ENCODE peak calls at places on chromosomes 12 and 14, in six cellular contexts. One of them, this sample, is unnamed. For H3K4me1, the result is how much of the 10 kb centered on the place peaks cover.

GRCh38 chr14:68774771-68775613 is 17.9 kb downstream of the ZFP36L1 start:
- DNase-seq in lower lobe of right lung: no peak
- DNase-seq in PC-3: peak
- DNase-seq in heart right ventricle: no peak
- DNase-seq in pancreas: no peak
- DNase-seq in suprapubic skin: peak
- DNase-seq in this sample: no peak

GRCh38 chr14:29724991-29725390 is 202.7 kb downstream of the PRKD1 start:
- DNase-seq in lower lobe of right lung: no peak
- DNase-seq in PC-3: no peak
- DNase-seq in heart right ventricle: no peak
- DNase-seq in pancreas: peak
- DNase-seq in suprapubic skin: no peak
- DNase-seq in this sample: no peak

GRCh38 chr14:61233436-61233956 is 47.6 kb downstream of the TMEM30B start:
- DNase-seq in lower lobe of right lung: no peak
- DNase-seq in PC-3: no peak
- DNase-seq in heart right ventricle: no peak
- DNase-seq in pancreas: no peak
- DNase-seq in suprapubic skin: no peak
- DNase-seq in this sample: no peak

GRCh38 chr14:23573384-23573783 is 5.2 kb downstream of the JPH4 start:
- DNase-seq in lower lobe of right lung: no peak
- DNase-seq in PC-3: no peak
- DNase-seq in heart right ventricle: no peak
- DNase-seq in pancreas: no peak
- DNase-seq in suprapubic skin: peak
- DNase-seq in this sample: no peak

GRCh38 chr12:5648692-5649338 is 216.9 kb downstream of the NTF3 start:
- DNase-seq in lower lobe of right lung: no peak
- DNase-seq in PC-3: peak
- DNase-seq in heart right ventricle: peak
- DNase-seq in pancreas: no peak
- DNase-seq in suprapubic skin: no peak
- DNase-seq in this sample: no peak

GRCh38 chr12:131444220-131445164 is 266.4 kb upstream of the SFSWAP start:
- DNase-seq in lower lobe of right lung: no peak
- DNase-seq in PC-3: no peak
- DNase-seq in heart right ventricle: no peak
- DNase-seq in pancreas: no peak
- DNase-seq in suprapubic skin: no peak
- DNase-seq in this sample: no peak

GRCh38 chr14:105154476-105154871 is 14.1 kb downstream of the JAG2 start:
- DNase-seq in lower lobe of right lung: no peak
- DNase-seq in PC-3: no peak
- DNase-seq in heart right ventricle: no peak
- DNase-seq in pancreas: no peak
- DNase-seq in suprapubic skin: no peak
- DNase-seq in this sample: no peak

GRCh38 chr14:76654573-76654955 is 106.7 kb upstream of the VASH1 start:
- DNase-seq in lower lobe of right lung: no peak
- DNase-seq in PC-3: no peak
- DNase-seq in heart right ventricle: no peak
- DNase-seq in pancreas: no peak
- DNase-seq in suprapubic skin: no peak
- DNase-seq in this sample: no peak

GRCh38 chr12:43114316-43114715 is 437.7 kb downstream of the ADAMTS20 start:
- DNase-seq in lower lobe of right lung: no peak
- DNase-seq in PC-3: no peak
- DNase-seq in heart right ventricle: no peak
- DNase-seq in pancreas: no peak
- DNase-seq in suprapubic skin: no peak
- DNase-seq in this sample: no peak

DNA sequence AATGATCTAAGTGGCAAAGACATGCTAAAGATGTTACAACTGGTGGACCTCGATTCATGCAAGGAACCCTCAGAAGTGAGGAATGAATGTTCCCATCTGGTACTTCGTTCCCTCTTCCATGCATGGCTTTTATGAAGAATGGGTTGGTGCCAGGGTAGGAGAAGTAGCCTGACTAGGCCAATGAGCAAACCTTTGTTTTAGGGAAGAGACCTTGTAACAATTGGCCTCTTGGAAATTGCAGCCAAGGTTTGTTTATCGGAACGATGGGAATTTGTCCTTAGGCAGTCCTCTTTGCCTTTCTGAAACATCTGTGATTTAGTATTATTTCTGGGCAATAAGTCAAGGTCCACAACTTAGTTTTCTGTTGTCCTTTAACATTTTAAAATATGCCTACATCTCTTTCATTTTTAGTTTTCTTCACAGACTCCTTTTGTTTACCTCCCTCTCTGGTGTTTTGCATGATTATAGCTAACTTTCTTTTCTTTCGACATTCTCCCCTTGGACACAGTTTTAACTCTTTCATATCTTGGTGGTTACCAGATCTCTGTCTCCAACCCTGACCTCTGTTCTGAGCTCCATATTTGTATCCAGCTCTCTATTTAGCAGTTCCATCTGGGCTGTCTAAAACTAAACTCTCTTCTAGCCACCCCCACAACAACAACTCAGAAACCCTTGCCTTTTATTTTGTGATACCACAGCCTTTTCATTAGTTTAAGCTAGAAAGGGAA is 70.0 kb downstream of the DIP2B start:
- DNase-seq in lower lobe of right lung: no peak
- DNase-seq in PC-3: no peak
- DNase-seq in heart right ventricle: no peak
- DNase-seq in pancreas: no peak
- DNase-seq in suprapubic skin: no peak
- DNase-seq in this sample: no peak
- H3K4me1 ChIP-seq in lower lobe of right lung: half or more
- H3K4me1 ChIP-seq in PC-3: under half
- H3K4me1 ChIP-seq in heart right ventricle: half or more
- H3K4me1 ChIP-seq in pancreas: half or more
- H3K4me1 ChIP-seq in suprapubic skin: half or more
- H3K4me1 ChIP-seq in this sample: under half

GRCh38 chr14:91854327-91854934 is 12.9 kb downstream of the TC2N start:
- DNase-seq in lower lobe of right lung: no peak
- DNase-seq in PC-3: no peak
- DNase-seq in heart right ventricle: no peak
- DNase-seq in pancreas: no peak
- DNase-seq in suprapubic skin: no peak
- DNase-seq in this sample: no peak
- H3K4me1 ChIP-seq in lower lobe of right lung: under half
- H3K4me1 ChIP-seq in PC-3: under half
- H3K4me1 ChIP-seq in heart right ventricle: under half
- H3K4me1 ChIP-seq in pancreas: under half
- H3K4me1 ChIP-seq in suprapubic skin: under half
- H3K4me1 ChIP-seq in this sample: under half

GRCh38 chr14:30985796-30986195 is 39.7 kb upstream of the AP4S1 start:
- DNase-seq in lower lobe of right lung: no peak
- DNase-seq in PC-3: no peak
- DNase-seq in heart right ventricle: no peak
- DNase-seq in pancreas: no peak
- DNase-seq in suprapubic skin: no peak
- DNase-seq in this sample: no peak
- H3K4me1 ChIP-seq in lower lobe of right lung: under half
- H3K4me1 ChIP-seq in PC-3: under half
- H3K4me1 ChIP-seq in heart right ventricle: under half
- H3K4me1 ChIP-seq in pancreas: under half
- H3K4me1 ChIP-seq in suprapubic skin: under half
- H3K4me1 ChIP-seq in this sample: under half

GRCh38 chr12:108618079-108618952 is 15.4 kb downstream of the SELPLG start:
- DNase-seq in lower lobe of right lung: peak
- DNase-seq in PC-3: peak
- DNase-seq in heart right ventricle: peak
- DNase-seq in pancreas: peak
- DNase-seq in suprapubic skin: peak
- DNase-seq in this sample: peak
- H3K4me1 ChIP-seq in lower lobe of right lung: half or more
- H3K4me1 ChIP-seq in PC-3: under half
- H3K4me1 ChIP-seq in heart right ventricle: under half
- H3K4me1 ChIP-seq in pancreas: under half
- H3K4me1 ChIP-seq in suprapubic skin: under half
- H3K4me1 ChIP-seq in this sample: under half

DNA sequence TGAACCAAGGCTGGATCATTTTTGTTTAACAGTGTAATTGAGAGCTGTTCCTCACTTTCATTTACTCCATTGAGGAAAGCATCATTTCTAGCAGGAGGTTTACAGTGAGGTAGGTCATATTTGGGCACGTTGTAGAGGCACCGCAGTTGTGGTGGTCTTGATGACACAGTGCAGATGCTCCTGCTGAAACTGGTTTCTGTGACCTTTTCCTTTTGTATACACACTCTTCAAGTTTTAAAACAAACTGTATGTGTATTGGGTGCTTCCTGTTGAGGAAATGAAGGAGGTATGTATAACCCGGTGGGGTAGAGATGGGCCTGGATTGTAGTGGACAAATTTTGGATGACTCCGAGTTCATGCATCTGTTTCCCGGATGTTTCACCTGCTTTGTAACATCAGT is 456.3 kb upstream of the RGS6 start:
- DNase-seq in lower lobe of right lung: no peak
- DNase-seq in PC-3: no peak
- DNase-seq in heart right ventricle: no peak
- DNase-seq in pancreas: no peak
- DNase-seq in suprapubic skin: no peak
- DNase-seq in this sample: no peak
- H3K4me1 ChIP-seq in lower lobe of right lung: under half
- H3K4me1 ChIP-seq in PC-3: under half
- H3K4me1 ChIP-seq in heart right ventricle: under half
- H3K4me1 ChIP-seq in pancreas: under half
- H3K4me1 ChIP-seq in suprapubic skin: under half
- H3K4me1 ChIP-seq in this sample: under half

DNA sequence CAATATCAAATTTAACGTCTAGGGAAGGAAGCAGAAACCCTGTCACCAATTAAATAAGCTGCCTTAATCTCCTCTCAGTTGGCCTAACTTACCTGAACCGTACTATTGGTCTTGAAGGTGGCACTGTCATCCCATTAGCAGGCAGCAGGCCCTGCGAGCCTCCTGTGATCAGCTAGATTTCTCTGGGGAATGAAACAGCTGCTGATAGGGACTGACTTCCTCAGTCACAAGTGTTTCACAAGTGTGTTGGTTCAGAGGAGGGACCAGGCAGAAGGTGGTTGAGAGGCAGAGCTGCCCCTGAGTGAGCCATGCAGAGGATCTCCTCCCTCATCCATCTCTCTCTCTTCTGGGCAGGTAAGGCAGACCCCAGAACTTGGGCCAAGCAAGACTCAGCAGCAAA is 166.8 kb downstream of the DAD1 start:
- DNase-seq in lower lobe of right lung: no peak
- DNase-seq in PC-3: no peak
- DNase-seq in heart right ventricle: no peak
- DNase-seq in pancreas: peak
- DNase-seq in suprapubic skin: no peak
- DNase-seq in this sample: no peak
- H3K4me1 ChIP-seq in lower lobe of right lung: under half
- H3K4me1 ChIP-seq in PC-3: under half
- H3K4me1 ChIP-seq in heart right ventricle: under half
- H3K4me1 ChIP-seq in pancreas: under half
- H3K4me1 ChIP-seq in suprapubic skin: under half
- H3K4me1 ChIP-seq in this sample: under half

DNA sequence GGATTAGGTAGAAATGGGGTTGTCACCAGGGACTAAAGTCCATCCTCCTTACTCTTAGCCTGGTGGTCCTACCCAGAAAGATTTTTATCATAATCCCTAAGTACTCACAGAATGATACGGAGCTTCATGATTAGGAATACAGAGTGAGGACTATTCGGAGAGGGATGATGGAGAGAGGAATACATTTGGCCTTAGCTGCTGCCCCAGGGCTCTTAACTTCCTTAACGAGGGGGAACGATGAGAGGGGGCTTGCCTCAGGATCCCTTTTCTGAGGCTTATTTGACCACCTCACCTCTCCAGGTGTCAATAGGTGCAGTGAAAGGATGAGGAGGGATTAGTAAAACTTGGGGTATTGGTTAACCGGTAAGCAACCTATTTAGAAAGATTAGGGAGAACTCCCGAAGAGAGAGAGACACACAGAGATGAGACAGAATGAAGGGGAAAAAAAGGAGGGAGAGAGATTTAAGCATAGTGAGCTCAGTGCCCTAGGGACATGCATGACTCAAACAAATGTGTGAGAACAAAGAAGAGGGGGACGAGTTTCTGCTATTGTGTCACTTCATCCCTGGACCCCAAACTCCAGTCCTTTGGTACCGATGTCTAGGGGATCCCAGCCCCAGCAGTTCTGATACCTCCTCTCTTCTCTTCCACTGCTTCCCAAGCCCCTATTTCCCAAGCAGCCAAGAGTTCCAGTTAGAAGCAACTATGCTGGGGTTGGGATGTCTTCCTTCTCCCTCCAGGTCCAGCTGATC is 1.1 kb downstream of the NFE2 start:
- DNase-seq in lower lobe of right lung: no peak
- DNase-seq in PC-3: peak
- DNase-seq in heart right ventricle: no peak
- DNase-seq in pancreas: no peak
- DNase-seq in suprapubic skin: no peak
- DNase-seq in this sample: no peak
- H3K4me1 ChIP-seq in lower lobe of right lung: under half
- H3K4me1 ChIP-seq in PC-3: under half
- H3K4me1 ChIP-seq in heart right ventricle: under half
- H3K4me1 ChIP-seq in pancreas: under half
- H3K4me1 ChIP-seq in suprapubic skin: under half
- H3K4me1 ChIP-seq in this sample: under half

GRCh38 chr12:25502071-25502555 is 51.0 kb downstream of the LMNTD1 start:
- DNase-seq in lower lobe of right lung: no peak
- DNase-seq in PC-3: no peak
- DNase-seq in heart right ventricle: no peak
- DNase-seq in pancreas: no peak
- DNase-seq in suprapubic skin: no peak
- DNase-seq in this sample: no peak
- H3K4me1 ChIP-seq in lower lobe of right lung: under half
- H3K4me1 ChIP-seq in PC-3: under half
- H3K4me1 ChIP-seq in heart right ventricle: under half
- H3K4me1 ChIP-seq in pancreas: under half
- H3K4me1 ChIP-seq in suprapubic skin: under half
- H3K4me1 ChIP-seq in this sample: under half

GRCh38 chr12:110230655-110231054 is 50.4 kb upstream of the ATP2A2 start:
- DNase-seq in lower lobe of right lung: no peak
- DNase-seq in PC-3: no peak
- DNase-seq in heart right ventricle: no peak
- DNase-seq in pancreas: no peak
- DNase-seq in suprapubic skin: no peak
- DNase-seq in this sample: no peak
- H3K4me1 ChIP-seq in lower lobe of right lung: under half
- H3K4me1 ChIP-seq in PC-3: under half
- H3K4me1 ChIP-seq in heart right ventricle: under half
- H3K4me1 ChIP-seq in pancreas: under half
- H3K4me1 ChIP-seq in suprapubic skin: under half
- H3K4me1 ChIP-seq in this sample: under half

This sample was measured in heart left ventricle.